ENCODE peak calls at places on chromosomes 2 and 18, in five cellular contexts. I is stomach, X is GM23248, Q is A549, G is IMR-90. E is an unnamed sample. For H3K4me1, the result is how much of the 10 kb centered on the place peaks cover.

GRCh38 chr2:68764781-68765385 is 30.3 kb downstream of the ARHGAP25 start:
- DNase-seq in X (no peak), I (no peak), G (peak), Q (no peak), E (no peak)

GRCh38 chr2:202965810-202966454 is 48.7 kb upstream of the NBEAL1 start:
- DNase-seq in Q (peak), I (no peak), G (peak), X (peak), E (no peak)

GRCh38 chr2:8086796-8087479 is 594.9 kb upstream of the ID2 start:
- DNase-seq in I (no peak), X (peak), G (peak), Q (no peak), E (no peak)

GRCh38 chr2:157376041-157376440 is 50.4 kb upstream of the ERMN start:
- DNase-seq in X (no peak), I (no peak), Q (no peak), G (no peak), E (no peak)

GRCh38 chr2:108911401-108911800 is 77.6 kb downstream of the EDAR start:
- DNase-seq in X (no peak), I (peak), Q (no peak), G (no peak), E (no peak)

GRCh38 chr2:185608799-185609198 is 129.8 kb upstream of the FSIP2 start:
- DNase-seq in Q (no peak), X (peak), G (no peak), I (no peak), E (no peak)

GRCh38 chr2:39022642-39023230 is 98.1 kb downstream of the SOS1 start:
- DNase-seq in X (no peak), G (no peak), Q (no peak), I (no peak), E (no peak)

GRCh38 chr18:47215554-47216138 is 35.8 kb downstream of the SKOR2 start:
- DNase-seq in Q (peak), G (peak), I (no peak), X (peak), E (peak)

GRCh38 chr18:3806656-3807055 is 356.7 kb downstream of the TGIF1 start:
- DNase-seq in X (no peak), I (no peak), G (no peak), Q (no peak), E (no peak)

GRCh38 chr2:45822272-45822630 is 170.8 kb downstream of the PRKCE start:
- DNase-seq in G (peak), I (no peak), X (no peak), Q (no peak), E (no peak)

GRCh38 chr2:229714080-229714735 is at the start of gene DNER:
- DNase-seq in X (peak), G (no peak), I (peak), Q (peak), E (peak)

GRCh38 chr2:7007846-7008741 is 90.9 kb downstream of the RNF144A start:
- DNase-seq in X (peak), Q (no peak), I (peak), G (no peak), E (no peak)

GRCh38 chr2:216090369-216090786 is 8.7 kb downstream of the TMEM169 start:
- DNase-seq in G (peak), I (no peak), X (peak), Q (no peak), E (no peak)

GRCh38 chr18:5422626-5423025 is 121.2 kb downstream of the EPB41L3 start:
- DNase-seq in I (no peak), Q (no peak), X (no peak), G (no peak), E (no peak)

GRCh38 chr2:37720533-37721218 is 49.2 kb upstream of the CDC42EP3 start:
- DNase-seq in Q (no peak), I (no peak), X (peak), G (no peak), E (no peak)

GRCh38 chr2:183490930-183491329 is 366.7 kb downstream of the NUP35 start:
- DNase-seq in Q (no peak), G (no peak), I (no peak), X (peak), E (no peak)

GRCh38 chr2:68889500-68889899 is 18.3 kb upstream of the BMP10 start:
- DNase-seq in Q (no peak), G (peak), I (no peak), X (no peak), E (no peak)

GRCh38 chr2:67255933-67256615 is 141.1 kb upstream of the ETAA1 start:
- DNase-seq in I (no peak), X (peak), G (peak), Q (no peak), E (no peak)

GRCh38 chr2:190186238-190186637 is 123.7 kb upstream of the MSTN start:
- DNase-seq in I (no peak), G (peak), Q (no peak), X (peak), E (no peak)

GRCh38 chr2:190183535-190183934 is 121.0 kb upstream of the MSTN start:
- DNase-seq in X (no peak), I (no peak), G (no peak), Q (no peak), E (no peak)

GRCh38 chr2:190185380-190185779 is 122.9 kb upstream of the MSTN start:
- DNase-seq in I (no peak), X (no peak), G (no peak), Q (no peak), E (no peak)

GRCh38 chr2:190182071-190182524 is 119.6 kb upstream of the MSTN start:
- DNase-seq in Q (no peak), I (no peak), X (no peak), G (no peak), E (no peak)

DNA sequence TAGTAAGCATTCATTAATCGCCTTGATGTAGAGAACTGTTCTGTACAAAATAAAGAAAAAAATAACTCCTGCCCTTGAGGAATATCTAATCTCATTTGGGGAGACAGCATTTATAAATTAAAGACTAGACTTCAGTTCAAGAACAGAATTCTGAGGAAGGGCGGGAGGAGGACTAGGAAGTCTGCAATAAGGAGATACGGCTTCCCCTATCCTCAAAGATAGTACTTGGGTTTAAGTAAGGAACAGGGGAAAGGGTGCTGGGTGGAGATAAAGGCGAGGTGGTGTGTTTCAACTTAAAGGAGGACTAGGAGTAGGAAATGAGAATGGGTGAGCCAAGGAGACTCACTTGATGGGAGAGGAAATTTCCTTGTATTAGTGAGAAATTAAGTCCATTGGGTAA is 121.9 kb upstream of the MSTN start:
- DNase-seq in G (no peak), X (no peak), Q (no peak), I (no peak), E (no peak)
- H3K27ac ChIP-seq in G (no peak), X (no peak), Q (no peak), I (no peak), E (no peak)

GRCh38 chr18:9436176-9436575 is 39.1 kb upstream of the RALBP1 start:
- DNase-seq in Q (no peak), X (no peak), G (no peak), I (no peak), E (no peak)

GRCh38 chr18:9437049-9437448 is 38.3 kb upstream of the RALBP1 start:
- DNase-seq in Q (no peak), I (no peak), G (peak), X (peak), E (no peak)

GRCh38 chr18:9437672-9438071 is 37.6 kb upstream of the RALBP1 start:
- DNase-seq in Q (no peak), G (no peak), I (no peak), X (no peak), E (no peak)

GRCh38 chr18:9444549-9444948 is 30.8 kb upstream of the RALBP1 start:
- DNase-seq in I (no peak), G (no peak), Q (no peak), X (no peak), E (no peak)

GRCh38 chr18:9441061-9441460 is 34.3 kb upstream of the RALBP1 start:
- DNase-seq in G (no peak), I (no peak), X (no peak), Q (no peak), E (no peak)
- H3K4me3 ChIP-seq in G (no peak), I (no peak), X (no peak), Q (no peak), E (no peak)

GRCh38 chr2:32363588-32363987 is 6.8 kb downstream of the BIRC6 start:
- DNase-seq in G (no peak), I (no peak), X (no peak), Q (no peak), E (no peak)

GRCh38 chr2:32356735-32357544 is at the start of gene BIRC6:
- DNase-seq in X (peak), I (peak), G (peak), Q (peak), E (peak)

GRCh38 chr2:32360416-32360815 is 3.6 kb downstream of the BIRC6 start:
- DNase-seq in G (peak), I (no peak), X (peak), Q (no peak), E (no peak)

GRCh38 chr2:32355976-32356734 is 668 bp upstream of the BIRC6 start:
- DNase-seq in I (no peak), X (no peak), G (no peak), Q (no peak), E (no peak)

GRCh38 chr2:32357545-32358482 is 991 bp downstream of the BIRC6 start:
- DNase-seq in I (peak), X (peak), G (peak), Q (no peak), E (peak)
- H3K4me1 ChIP-seq in I (half or more), X (under half), G (under half), Q (under half), E (under half)

GRCh38 chr2:62119313-62119969 is 76.5 kb upstream of the B3GNT2 start:
- DNase-seq in X (no peak), G (no peak), I (no peak), Q (no peak), E (no peak)
- H3K27ac ChIP-seq in X (no peak), G (no peak), I (no peak), Q (no peak), E (no peak)

GRCh38 chr2:232418466-232419244 is 12.0 kb downstream of the ALPG start:
- DNase-seq in Q (no peak), I (no peak), X (peak), G (no peak), E (no peak)
- H3K4me3 ChIP-seq in Q (peak), I (peak), X (peak), G (no peak), E (no peak)

GRCh38 chr2:20186855-20187187 is 38.1 kb downstream of the SDC1 start:
- DNase-seq in X (no peak), G (no peak), Q (no peak), I (no peak), E (no peak)
- H3K4me1 ChIP-seq in X (under half), G (under half), Q (half or more), I (under half), E (under half)

E was measured in CD8-positive, alpha-beta memory T cell.